ENCODE peak calls at places on chromosomes 16 and 17, in seven cellular contexts. A is heart left ventricle; Y is naive thymus-derived CD4-positive, alpha-beta T cell; K is neural progenitor cell; L is heart right ventricle; J is mammary epithelial cell; V is psoas muscle. U is an unnamed sample. For H3K9me3, the result is how much of the 10 kb centered on the place peaks cover.

GRCh38 chr17:16944334-16945140 is 27.4 kb downstream of the TNFRSF13B start:
- DNase-seq in A (no peak), Y (no peak), K (peak), L (no peak), J (no peak), V (peak), U (no peak)

GRCh38 chr16:68040506-68041288 is 17.6 kb downstream of the DUS2 start:
- DNase-seq in A (peak), Y (peak), K (peak), L (peak), J (peak), V (peak), U (peak)

GRCh38 chr16:79437764-79438728 is 162.5 kb downstream of the MAF start:
- DNase-seq in A (peak), Y (no peak), K (peak), L (peak), J (no peak), V (peak), U (peak)

GRCh38 chr17:81494984-81495383 is 17.6 kb downstream of the ACTG1 start:
- DNase-seq in A (no peak), Y (no peak), K (peak), L (peak), J (no peak), V (no peak), U (no peak)

GRCh38 chr16:57862698-57863433 is 60.6 kb upstream of the KIFC3 start:
- DNase-seq in A (no peak), Y (no peak), K (peak), L (no peak), J (no peak), V (no peak), U (no peak)

GRCh38 chr17:30552994-30553565 is 75.9 kb downstream of the GOSR1 start:
- DNase-seq in A (no peak), Y (no peak), K (no peak), L (no peak), J (no peak), V (no peak), U (no peak)

GRCh38 chr16:13919330-13919682 is 648 bp upstream of the ERCC4 start:
- DNase-seq in A (no peak), Y (no peak), K (peak), L (no peak), J (peak), V (no peak), U (no peak)

GRCh38 chr16:76441886-76442285 is 164.7 kb downstream of the CNTNAP4 start:
- DNase-seq in A (no peak), Y (no peak), K (peak), L (no peak), J (no peak), V (no peak), U (no peak)

GRCh38 chr16:303760-304505 is 21.0 kb downstream of the PDIA2 start:
- DNase-seq in A (no peak), Y (no peak), K (peak), L (no peak), J (no peak), V (no peak), U (no peak)

GRCh38 chr17:3772764-3773163 is 28.2 kb downstream of the ITGAE start:
- DNase-seq in A (no peak), Y (no peak), K (no peak), L (no peak), J (no peak), V (no peak), U (no peak)

GRCh38 chr17:80786470-80786869 is 205.2 kb upstream of the CHMP6 start:
- DNase-seq in A (no peak), Y (no peak), K (peak), L (no peak), J (no peak), V (peak), U (no peak)

GRCh38 chr16:79897444-79898146 is 297.1 kb upstream of the MAF start:
- DNase-seq in A (no peak), Y (no peak), K (no peak), L (no peak), J (no peak), V (no peak), U (no peak)

GRCh38 chr17:18173740-18174139 is 9.9 kb upstream of the ALKBH5 start:
- DNase-seq in A (no peak), Y (no peak), K (no peak), L (no peak), J (no peak), V (no peak), U (no peak)

GRCh38 chr16:84617068-84617630 is 729 bp downstream of the COTL1 start:
- DNase-seq in A (no peak), Y (peak), K (peak), L (peak), J (peak), V (no peak), U (no peak)

GRCh38 chr16:3364774-3365427 is 9.2 kb downstream of the OR2C1 start:
- DNase-seq in A (peak), Y (peak), K (no peak), L (peak), J (peak), V (peak), U (peak)

GRCh38 chr17:39243155-39243554 is 17.4 kb upstream of the STAC2 start:
- DNase-seq in A (no peak), Y (no peak), K (no peak), L (no peak), J (no peak), V (no peak), U (no peak)

GRCh38 chr17:12964840-12965239 is 53.0 kb downstream of the ELAC2 start:
- DNase-seq in A (no peak), Y (no peak), K (no peak), L (no peak), J (no peak), V (no peak), U (no peak)

GRCh38 chr16:720507-720989 is 398 bp upstream of the ANTKMT start:
- DNase-seq in A (peak), Y (no peak), K (peak), L (no peak), J (no peak), V (no peak), U (peak)

GRCh38 chr17:70366421-70366820 is 197.1 kb downstream of the KCNJ2 start:
- DNase-seq in A (no peak), Y (no peak), K (no peak), L (no peak), J (no peak), V (no peak), U (no peak)
- H3K9me3 ChIP-seq in A (under half), Y (under half), K (under half), L (under half), J (under half), V (under half), U (under half)

DNA sequence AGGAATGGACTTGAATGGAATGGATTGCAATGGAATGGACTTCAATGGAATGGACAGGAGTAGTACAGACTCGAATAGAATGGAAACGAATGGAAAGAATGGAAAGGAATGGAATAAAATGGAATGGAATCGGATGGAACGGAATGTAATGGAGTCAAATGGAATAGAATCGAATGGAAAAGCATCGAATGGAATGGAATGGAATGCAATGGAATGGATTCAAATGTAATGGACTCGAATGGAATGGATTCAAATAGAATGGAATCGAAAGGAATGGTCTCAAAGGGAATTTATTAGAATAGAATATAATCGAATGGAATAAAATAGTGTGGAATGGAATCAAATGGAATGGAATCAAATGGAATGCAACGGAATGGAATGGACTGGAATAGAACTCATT is 484.9 kb upstream of the WSB1 start:
- DNase-seq in A (no peak), Y (no peak), K (no peak), L (no peak), J (peak), V (no peak), U (no peak)
- H3K9me3 ChIP-seq in A (under half), Y (under half), K (half or more), L (under half), J (half or more), V (under half), U (under half)

GRCh38 chr16:75172578-75172977 is 24.3 kb downstream of the ZFP1 start:
- DNase-seq in A (no peak), Y (no peak), K (no peak), L (no peak), J (no peak), V (no peak), U (no peak)
- H3K9me3 ChIP-seq in A (half or more), Y (under half), K (under half), L (under half), J (half or more), V (half or more), U (under half)

DNA sequence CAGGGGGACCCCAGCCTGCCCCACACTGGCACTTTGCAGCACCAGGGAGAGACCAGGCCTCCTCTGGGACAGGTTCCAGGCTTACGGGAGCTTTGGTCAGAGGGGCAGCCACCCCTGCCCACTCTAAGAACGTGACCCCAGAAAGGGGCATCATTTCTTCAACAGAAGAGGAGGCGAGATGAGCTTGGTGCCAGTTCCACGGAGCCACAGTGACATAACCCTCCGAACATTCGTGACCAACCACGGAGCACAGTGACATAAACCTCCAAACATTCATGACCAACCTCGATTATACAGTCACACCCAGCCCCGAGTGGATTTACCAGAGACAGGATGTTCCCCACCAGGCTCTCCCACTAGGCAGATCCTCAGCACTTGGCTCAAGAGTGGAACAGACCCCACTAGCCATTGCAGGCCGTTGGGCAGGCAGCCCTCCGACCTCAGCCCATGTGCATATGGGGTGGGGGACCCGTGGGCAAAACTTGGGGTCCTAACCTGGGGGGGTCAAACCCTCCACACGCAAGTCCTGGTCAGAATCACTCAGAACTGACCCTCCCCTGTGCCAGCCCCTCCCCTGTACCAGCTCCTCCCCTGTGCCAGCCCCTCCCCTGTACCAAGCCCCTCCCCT is 112.9 kb downstream of the METRNL start:
- DNase-seq in A (peak), Y (no peak), K (no peak), L (no peak), J (no peak), V (peak), U (peak)
- H3K9me3 ChIP-seq in A (under half), Y (under half), K (under half), L (under half), J (under half), V (under half), U (under half)

DNA sequence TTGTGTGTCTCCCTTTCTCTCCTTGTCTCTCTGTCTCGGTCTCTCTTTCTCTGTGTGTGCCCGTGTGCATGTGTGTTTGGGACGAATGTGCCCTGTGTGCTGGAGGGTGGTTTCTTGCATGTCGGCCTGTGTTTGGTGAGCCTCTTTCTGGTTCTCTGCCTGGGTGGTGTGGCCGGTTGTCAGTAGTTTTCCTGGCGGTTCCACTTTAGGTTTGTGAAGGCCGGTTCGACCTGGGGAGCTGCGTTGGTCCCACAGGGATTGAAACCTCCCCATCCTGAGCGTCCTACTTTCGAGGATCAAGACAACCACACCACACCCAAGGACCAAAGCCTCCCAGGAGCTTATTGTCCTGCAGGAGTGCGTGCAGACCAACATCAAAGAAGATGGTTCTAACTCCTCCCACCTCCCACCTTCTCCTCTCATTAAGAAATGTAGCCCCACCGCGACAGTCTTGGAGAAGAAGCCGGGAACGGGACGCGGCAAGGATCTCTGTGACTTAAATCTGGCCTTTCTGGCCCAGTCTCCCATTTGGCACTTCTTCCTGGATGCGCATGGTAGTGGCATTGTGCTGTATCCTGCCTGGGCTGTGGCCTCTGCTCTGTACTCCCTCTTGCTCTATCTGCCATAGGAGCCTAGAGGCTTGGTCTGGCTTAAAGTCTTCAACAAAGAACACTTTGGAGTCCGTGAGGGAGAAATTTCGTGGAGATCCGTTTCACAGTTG is 1685.0 kb downstream of the TP53TG3F start:
- DNase-seq in A (no peak), Y (no peak), K (no peak), L (no peak), J (no peak), V (no peak), U (no peak)
- H3K9me3 ChIP-seq in A (under half), Y (under half), K (under half), L (under half), J (under half), V (under half), U (under half)

GRCh38 chr16:15707332-15707731 is 57.3 kb downstream of the NDE1 start:
- DNase-seq in A (no peak), Y (no peak), K (no peak), L (no peak), J (no peak), V (no peak), U (no peak)
- H3K9me3 ChIP-seq in A (under half), Y (under half), K (under half), L (under half), J (under half), V (under half), U (under half)

U was measured in pancreas.